ENCODE peak calls at places on chromosomes 3 and 15, in six cellular contexts. G, O, F, R, X and D are unnamed samples.

GRCh38 chr3:58628823-58629562 is 37.6 kb downstream of the FAM3D start:
- DNase-seq in X (no peak), R (peak), F (no peak), G (peak), O (no peak), D (peak)

GRCh38 chr3:179716811-179717210 is 64.0 kb downstream of the USP13 start:
- DNase-seq in G (no peak), F (no peak), R (no peak), O (no peak), X (no peak), D (no peak)

GRCh38 chr15:63050737-63051700 is 8.5 kb downstream of the TPM1 start:
- DNase-seq in G (peak), F (no peak), R (peak), X (no peak), O (no peak), D (no peak)

GRCh38 chr15:67819636-67820035 is 5.7 kb upstream of the SKOR1 start:
- DNase-seq in X (no peak), O (no peak), F (no peak), G (no peak), R (no peak), D (peak)

GRCh38 chr3:128360705-128361271 is 105.9 kb downstream of the DNAJB8 start:
- DNase-seq in G (no peak), O (no peak), F (no peak), R (no peak), X (no peak), D (peak)

GRCh38 chr3:69767571-69767970 is 28.3 kb downstream of the MITF start:
- DNase-seq in O (no peak), G (peak), F (no peak), X (no peak), R (no peak), D (peak)

GRCh38 chr3:142645236-142645793 is 49.1 kb downstream of the PLS1 start:
- DNase-seq in X (no peak), O (no peak), R (peak), G (no peak), F (no peak), D (no peak)

GRCh38 chr3:98688363-98688762 is 74.8 kb upstream of the ST3GAL6 start:
- DNase-seq in G (no peak), X (no peak), R (no peak), F (no peak), O (no peak), D (no peak)

GRCh38 chr15:36798366-36798765 is 218.9 kb downstream of the CDIN1 start:
- DNase-seq in O (no peak), R (no peak), G (no peak), F (no peak), X (no peak), D (no peak)

GRCh38 chr3:110811050-110811449 is 260.6 kb upstream of the NECTIN3 start:
- DNase-seq in G (no peak), R (no peak), X (no peak), F (no peak), O (no peak), D (no peak)

GRCh38 chr3:146326875-146327543 is 76.1 kb upstream of the PLSCR4 start:
- DNase-seq in X (no peak), G (peak), F (peak), O (no peak), R (peak), D (no peak)

DNA sequence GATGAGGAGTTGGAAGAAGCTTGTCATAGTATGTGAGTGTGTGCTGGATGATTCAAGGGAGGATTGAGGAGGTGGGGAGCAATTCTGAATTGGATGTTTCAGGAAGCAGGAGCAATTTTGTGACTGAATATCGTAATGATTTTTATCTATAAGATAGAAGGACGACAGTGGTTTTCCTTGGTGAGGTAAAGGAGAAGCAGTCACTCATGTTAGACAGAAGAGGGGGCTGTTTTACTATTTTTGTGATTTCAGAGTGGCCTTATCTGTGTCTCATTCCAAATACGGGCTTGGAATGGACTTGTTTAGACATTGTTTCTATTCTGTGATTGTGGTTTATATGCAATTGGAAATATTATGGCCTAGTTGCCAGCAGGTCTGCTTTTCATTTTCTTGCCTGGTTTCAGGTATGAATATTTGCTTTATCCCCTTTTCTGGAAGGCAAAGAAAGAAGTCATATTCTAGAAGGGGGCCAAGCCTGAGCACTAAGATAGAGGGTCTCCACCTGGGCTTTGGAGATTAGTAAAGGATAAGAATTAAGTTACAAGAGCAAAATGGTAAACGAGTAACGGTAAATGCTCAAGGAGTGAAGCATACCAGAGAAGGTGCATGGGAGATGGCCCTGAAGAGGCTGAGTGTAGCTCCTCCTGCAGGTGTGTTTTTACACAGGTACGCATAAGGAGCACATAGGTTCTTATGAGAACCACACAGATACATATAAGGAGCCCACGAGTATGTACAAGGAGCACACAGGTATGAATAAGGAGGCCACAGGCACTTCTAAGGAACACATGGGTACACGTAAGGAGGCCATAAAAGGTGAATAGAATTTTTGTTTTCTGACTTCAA is 124.6 kb upstream of the KCNAB1 start:
- DNase-seq in R (peak), O (no peak), F (peak), G (no peak), X (no peak), D (no peak)
- TF ChIP-seq CTCF in R (peak), O (peak), F (peak), G (peak), X (no peak), D (peak)

DNA sequence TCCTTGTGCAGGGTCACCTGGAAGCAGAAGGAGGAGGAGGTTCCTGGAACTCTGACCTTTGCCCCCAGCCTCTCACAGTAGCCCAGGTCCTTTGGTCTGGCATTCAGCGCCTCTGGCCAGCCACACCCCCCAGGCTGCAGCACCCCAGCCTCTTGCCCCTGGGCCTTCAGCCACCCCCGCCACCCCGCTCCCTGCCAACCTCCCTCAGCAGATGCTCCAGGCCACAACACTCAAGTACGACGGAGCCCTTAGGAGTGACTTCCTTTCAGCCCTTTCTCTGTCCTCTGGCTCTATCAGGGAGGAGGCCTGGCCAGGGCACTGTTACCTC is 45.2 kb downstream of the GRIP2 start:
- DNase-seq in R (no peak), F (no peak), O (no peak), X (no peak), G (no peak), D (no peak)
- H3K4me3 ChIP-seq in R (no peak), F (no peak), O (no peak), X (no peak), G (no peak), D (no peak)

GRCh38 chr15:84818221-84819131 is 1.3 kb downstream of the ALPK3 start:
- DNase-seq in X (no peak), F (no peak), R (peak), G (no peak), O (no peak), D (peak)
- TF ChIP-seq CTCF in X (no peak), F (no peak), R (no peak), G (no peak), O (no peak), D (no peak)

DNA sequence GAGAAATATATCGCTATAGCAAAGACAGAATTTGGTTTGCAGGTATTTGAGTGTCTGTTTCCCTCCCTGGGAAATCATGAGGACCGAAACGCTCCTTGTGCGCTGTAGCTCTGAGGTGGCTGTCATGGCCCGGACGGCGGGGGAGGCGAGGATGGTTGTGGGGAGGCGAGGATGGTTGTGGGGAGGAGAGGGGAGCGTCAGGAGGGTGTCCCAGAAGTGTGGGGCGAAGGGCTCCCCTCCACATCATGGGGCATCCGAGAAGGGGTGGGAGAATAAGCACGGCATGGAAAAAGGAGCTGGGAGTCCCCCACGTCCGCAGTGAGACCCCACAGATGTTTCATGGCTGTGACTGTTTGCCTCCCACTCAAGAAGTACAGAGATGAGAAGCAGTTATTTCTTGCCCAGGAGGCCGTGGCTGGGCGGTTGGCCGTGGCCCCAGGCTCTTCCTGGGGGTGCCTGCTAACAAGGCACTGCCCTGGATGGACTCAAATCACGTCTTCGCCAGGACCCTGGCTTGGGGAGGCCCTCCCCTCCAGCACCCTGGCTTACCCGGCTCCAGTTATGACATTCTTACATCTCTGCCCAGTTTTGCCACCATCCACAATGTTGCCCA is 947 bp upstream of the ATP10A start:
- DNase-seq in O (no peak), G (no peak), R (no peak), F (no peak), X (no peak), D (no peak)
- H3K4me3 ChIP-seq in O (no peak), G (no peak), R (no peak), F (no peak), X (no peak), D (peak)

GRCh38 chr15:85800460-85801123 is 5.9 kb upstream of the KLHL25 start:
- DNase-seq in R (no peak), O (no peak), X (no peak), G (peak), F (no peak), D (peak)
- TF ChIP-seq CTCF in R (no peak), O (no peak), X (no peak), G (peak), F (no peak), D (peak)

DNA sequence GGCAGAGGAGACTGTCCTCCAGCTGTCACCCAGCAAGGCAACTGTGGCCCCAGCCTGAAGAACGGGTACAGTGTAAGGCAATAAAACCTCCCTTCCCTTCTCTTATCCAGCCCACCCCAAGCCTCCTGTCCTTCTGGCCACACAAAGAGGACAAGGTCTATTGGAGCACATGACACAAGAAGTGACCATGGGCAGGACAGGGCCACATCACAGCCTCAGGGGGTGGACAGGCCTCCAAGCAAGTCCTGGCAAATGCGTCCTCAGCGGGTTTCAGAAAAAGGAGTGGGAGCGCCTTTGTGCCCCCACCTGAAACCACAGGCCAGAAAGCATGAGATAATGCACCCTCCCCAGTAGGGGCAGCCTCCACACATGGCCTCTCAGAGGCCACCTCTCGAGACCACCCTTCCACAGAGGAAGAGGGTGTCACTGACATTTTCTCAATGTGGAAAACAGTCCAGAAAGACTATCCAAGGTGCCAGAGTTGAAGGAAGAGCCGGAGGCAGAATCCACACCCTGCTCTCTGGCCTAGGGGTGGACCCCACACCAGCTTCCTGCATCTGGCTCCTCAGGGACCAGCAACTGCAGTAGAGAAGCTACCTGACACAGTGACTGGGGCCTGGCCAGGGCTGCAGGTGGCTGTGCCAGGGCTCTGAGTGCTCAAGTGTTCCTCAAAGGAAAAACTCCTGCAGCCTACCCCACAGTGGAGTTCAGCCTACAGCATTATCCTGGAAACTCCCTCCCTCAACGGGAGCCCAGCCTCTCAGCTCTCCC is 43.9 kb downstream of the CCDC12 start:
- DNase-seq in G (no peak), F (no peak), O (no peak), X (no peak), R (no peak), D (peak)
- H3K4me3 ChIP-seq in G (no peak), F (no peak), O (no peak), X (no peak), R (no peak), D (no peak)